ENCODE peak calls at places on chromosomes 7 and 10, in four cellular contexts. One of them, this sample, is unnamed.
A peak's percentile ranks its signal among the peaks of the same experiment; 100 is the strongest.

GRCh38 chr7:44971991-44972441 is 6.8 kb downstream of the MYO1G start:
- DNase-seq in type B pancreatic cell: no peak
- DNase-seq in WERI-Rb-1: no peak
- DNase-seq in HTR-8/SVneo: no peak
- DNase-seq in this sample: no peak

GRCh38 chr7:100022621-100023020 is 7.2 kb downstream of the ZKSCAN1 start:
- DNase-seq in type B pancreatic cell: no peak
- DNase-seq in WERI-Rb-1: no peak
- DNase-seq in HTR-8/SVneo: no peak
- DNase-seq in this sample: no peak

GRCh38 chr10:101817542-101818118 is 614 bp downstream of the OGA start:
- DNase-seq in type B pancreatic cell: no peak
- DNase-seq in WERI-Rb-1: peak; percentile 43
- DNase-seq in HTR-8/SVneo: peak; percentile 80
- DNase-seq in this sample: peak; percentile 66

GRCh38 chr10:12586724-12587123 is 237.4 kb downstream of the CAMK1D start:
- DNase-seq in type B pancreatic cell: no peak
- DNase-seq in WERI-Rb-1: no peak
- DNase-seq in HTR-8/SVneo: no peak
- DNase-seq in this sample: no peak

GRCh38 chr10:35546824-35547225 is 58.3 kb upstream of the GJD4 start:
- DNase-seq in type B pancreatic cell: no peak
- DNase-seq in WERI-Rb-1: no peak
- DNase-seq in HTR-8/SVneo: peak; percentile 39
- DNase-seq in this sample: no peak

GRCh38 chr7:141431143-141431479 is 120.1 kb upstream of the AGK start:
- DNase-seq in type B pancreatic cell: no peak
- DNase-seq in WERI-Rb-1: no peak
- DNase-seq in HTR-8/SVneo: no peak
- DNase-seq in this sample: no peak

GRCh38 chr7:121204537-121204936 is 124.3 kb upstream of the WNT16 start:
- DNase-seq in type B pancreatic cell: no peak
- DNase-seq in WERI-Rb-1: no peak
- DNase-seq in HTR-8/SVneo: no peak
- DNase-seq in this sample: no peak

GRCh38 chr7:2820508-2820934 is 23.6 kb downstream of the GNA12 start:
- DNase-seq in type B pancreatic cell: no peak
- DNase-seq in WERI-Rb-1: no peak
- DNase-seq in HTR-8/SVneo: peak; percentile 90
- DNase-seq in this sample: no peak

GRCh38 chr7:156629873-156630272 is 10.7 kb upstream of the RNF32 start:
- DNase-seq in type B pancreatic cell: no peak
- DNase-seq in WERI-Rb-1: no peak
- DNase-seq in HTR-8/SVneo: no peak
- DNase-seq in this sample: no peak

GRCh38 chr10:3136763-3137611 is 35.6 kb downstream of the PITRM1 start:
- DNase-seq in type B pancreatic cell: no peak
- DNase-seq in WERI-Rb-1: no peak
- DNase-seq in HTR-8/SVneo: no peak
- DNase-seq in this sample: no peak

GRCh38 chr7:112272921-112273561 is 66.5 kb downstream of the ZNF277 start:
- DNase-seq in type B pancreatic cell: no peak
- DNase-seq in WERI-Rb-1: no peak
- DNase-seq in HTR-8/SVneo: no peak
- DNase-seq in this sample: no peak

GRCh38 chr7:80699656-80700318 is 61.3 kb downstream of the CD36 start:
- DNase-seq in type B pancreatic cell: no peak
- DNase-seq in WERI-Rb-1: no peak
- DNase-seq in HTR-8/SVneo: no peak
- DNase-seq in this sample: no peak

GRCh38 chr7:116708861-116709260 is 36.9 kb downstream of the MET start:
- DNase-seq in type B pancreatic cell: no peak
- DNase-seq in WERI-Rb-1: no peak
- DNase-seq in HTR-8/SVneo: no peak
- DNase-seq in this sample: no peak

GRCh38 chr10:34427911-34428216 is 387.2 kb downstream of the PARD3 start:
- DNase-seq in type B pancreatic cell: no peak
- DNase-seq in WERI-Rb-1: no peak
- DNase-seq in HTR-8/SVneo: no peak
- DNase-seq in this sample: no peak

GRCh38 chr10:132637477-132638129 is 100.0 kb downstream of the INPP5A start:
- DNase-seq in type B pancreatic cell: no peak
- DNase-seq in WERI-Rb-1: peak; percentile 26
- DNase-seq in HTR-8/SVneo: peak; percentile 74
- DNase-seq in this sample: peak; percentile 63

GRCh38 chr10:84076047-84076388 is 63.3 kb upstream of the GHITM start:
- DNase-seq in type B pancreatic cell: no peak
- DNase-seq in WERI-Rb-1: no peak
- DNase-seq in HTR-8/SVneo: peak; percentile 35
- DNase-seq in this sample: no peak

GRCh38 chr7:35755711-35756110 is 45.1 kb upstream of the SEPTIN7 start:
- DNase-seq in type B pancreatic cell: no peak
- DNase-seq in WERI-Rb-1: no peak
- DNase-seq in HTR-8/SVneo: no peak
- DNase-seq in this sample: no peak